ENCODE peak calls at places on chromosome 7, in five cellular contexts. Z is AG09309, E is AG09319, S is HCT116, W is A549. P is an unnamed sample.

GRCh38 chr7:590731-591551 is 71.3 kb upstream of the PDGFA start:
- DNase-seq in Z (no peak), E (no peak), S (no peak), W (no peak), P (no peak)

GRCh38 chr7:158808126-158808525 is 21.2 kb downstream of the ESYT2 start:
- DNase-seq in Z (no peak), E (no peak), S (no peak), W (no peak), P (no peak)

GRCh38 chr7:74271742-74272141 is 17.5 kb upstream of the CLIP2 start:
- DNase-seq in Z (no peak), E (no peak), S (no peak), W (no peak), P (no peak)

GRCh38 chr7:116169060-116169459 is 41.3 kb upstream of the TES start:
- DNase-seq in Z (no peak), E (no peak), S (no peak), W (peak; percentile 15), P (peak; percentile 16)

GRCh38 chr7:152081088-152081487 is 55.6 kb downstream of the GALNT11 start:
- DNase-seq in Z (peak; percentile 5), E (no peak), S (no peak), W (no peak), P (peak; percentile 4)

GRCh38 chr7:84829719-84830118 is 357.1 kb downstream of the SEMA3D start:
- DNase-seq in Z (no peak), E (no peak), S (no peak), W (no peak), P (no peak)

GRCh38 chr7:96199421-96199820 is 122.5 kb downstream of the SLC25A13 start:
- DNase-seq in Z (no peak), E (no peak), S (no peak), W (no peak), P (no peak)

GRCh38 chr7:106767498-106768323 is 97.4 kb upstream of the PIK3CG start:
- DNase-seq in Z (no peak), E (peak; percentile 32), S (no peak), W (no peak), P (no peak)

GRCh38 chr7:45073843-45074737 is 14.7 kb downstream of the NACAD start:
- DNase-seq in Z (no peak), E (no peak), S (no peak), W (no peak), P (peak; percentile 42)

GRCh38 chr7:142598297-142598696 is 151.0 kb upstream of the PRSS1 start:
- DNase-seq in Z (no peak), E (no peak), S (no peak), W (no peak), P (no peak)

GRCh38 chr7:100374601-100375000 is 1.3 kb downstream of the PILRA start:
- DNase-seq in Z (no peak), E (no peak), S (no peak), W (no peak), P (no peak)

GRCh38 chr7:100371561-100372171 is 1.6 kb upstream of the PILRA start:
- DNase-seq in Z (no peak), E (no peak), S (no peak), W (no peak), P (no peak)

GRCh38 chr7:100372256-100372655 is 1.0 kb upstream of the PILRA start:
- DNase-seq in Z (peak; percentile 17), E (peak; percentile 8), S (no peak), W (no peak), P (no peak)

GRCh38 chr7:100372694-100373093 is 593 bp upstream of the PILRA start:
- DNase-seq in Z (no peak), E (no peak), S (no peak), W (no peak), P (no peak)

GRCh38 chr7:100373261-100373831 is at the start of gene PILRA:
- DNase-seq in Z (no peak), E (no peak), S (no peak), W (no peak), P (no peak)
- TF ChIP-seq CTCF in Z (no peak), E (no peak), S (no peak), W (no peak), P (no peak)

GRCh38 chr7:100719523-100720319 is 547 bp upstream of the EPO start:
- DNase-seq in Z (peak; percentile 31), E (no peak), S (no peak), W (no peak), P (no peak)
- TF ChIP-seq CTCF in Z (peak; percentile 82), E (peak; percentile 66), S (no peak), W (peak; percentile 55), P (no peak)

GRCh38 chr7:78769551-78770101 is 683.8 kb downstream of the MAGI2 start:
- DNase-seq in Z (no peak), E (no peak), S (no peak), W (no peak), P (no peak)

GRCh38 chr7:78770422-78771410 is 682.8 kb downstream of the MAGI2 start:
- DNase-seq in Z (no peak), E (no peak), S (no peak), W (no peak), P (no peak)

GRCh38 chr7:78765985-78766729 is 687.3 kb downstream of the MAGI2 start:
- DNase-seq in Z (no peak), E (no peak), S (no peak), W (no peak), P (no peak)

GRCh38 chr7:78764571-78764970 is 688.9 kb downstream of the MAGI2 start:
- DNase-seq in Z (no peak), E (no peak), S (no peak), W (no peak), P (no peak)

DNA sequence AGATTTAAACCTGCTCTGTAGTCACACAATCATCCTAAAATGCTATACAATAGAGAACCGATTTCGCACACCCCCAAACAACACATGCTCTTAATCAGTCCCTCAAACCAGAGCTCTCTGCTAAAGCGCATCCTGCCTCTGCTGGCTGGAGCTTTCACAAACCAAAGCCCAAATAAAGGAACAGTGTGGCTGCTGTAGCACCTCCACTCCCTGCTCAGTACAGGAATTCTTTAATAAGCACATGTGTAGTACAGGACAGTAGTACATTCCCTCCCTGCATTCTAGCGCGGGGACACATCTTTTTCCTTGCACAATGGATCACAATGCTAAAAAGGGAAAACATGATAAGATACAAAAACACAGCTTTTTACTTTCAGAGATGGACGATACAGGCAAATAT is 684.6 kb downstream of the MAGI2 start:
- DNase-seq in Z (no peak), E (no peak), S (no peak), W (no peak), P (no peak)
- TF ChIP-seq CTCF in Z (no peak), E (peak; percentile 4), S (no peak), W (no peak), P (no peak)

DNA sequence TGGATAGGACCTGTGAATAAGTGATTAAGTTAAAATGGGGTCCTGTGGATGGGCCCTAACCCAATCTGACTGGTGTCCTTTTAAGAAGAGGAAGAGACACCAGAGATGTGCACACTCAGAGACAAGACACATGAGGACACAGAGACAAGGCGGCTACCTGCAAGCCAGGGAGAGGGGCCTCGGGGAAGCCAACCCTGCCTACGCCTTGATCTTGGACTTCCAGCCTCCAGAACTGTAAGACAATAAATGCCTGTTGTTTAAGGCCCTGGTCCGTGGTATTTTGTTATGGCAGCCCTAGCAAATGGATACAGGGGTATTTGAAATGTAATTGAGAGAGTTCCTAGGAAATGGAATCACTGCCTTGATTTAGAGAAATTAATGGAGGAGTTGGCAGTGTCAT is 225.3 kb downstream of the SKAP2 start:
- DNase-seq in Z (no peak), E (no peak), S (no peak), W (no peak), P (no peak)
- TF ChIP-seq CTCF in Z (no peak), E (no peak), S (no peak), W (no peak), P (no peak)

GRCh38 chr7:32947420-32947983 is 9.7 kb upstream of the FKBP9 start:
- DNase-seq in Z (no peak), E (no peak), S (no peak), W (no peak), P (no peak)

GRCh38 chr7:32941181-32941995 is 15.9 kb upstream of the FKBP9 start:
- DNase-seq in Z (no peak), E (no peak), S (no peak), W (no peak), P (peak; percentile 20)

GRCh38 chr7:32941996-32942782 is 15.1 kb upstream of the FKBP9 start:
- DNase-seq in Z (no peak), E (no peak), S (no peak), W (peak; percentile 32), P (peak; percentile 69)

GRCh38 chr7:32943654-32944030 is 13.6 kb upstream of the FKBP9 start:
- DNase-seq in Z (no peak), E (no peak), S (no peak), W (no peak), P (no peak)

DNA sequence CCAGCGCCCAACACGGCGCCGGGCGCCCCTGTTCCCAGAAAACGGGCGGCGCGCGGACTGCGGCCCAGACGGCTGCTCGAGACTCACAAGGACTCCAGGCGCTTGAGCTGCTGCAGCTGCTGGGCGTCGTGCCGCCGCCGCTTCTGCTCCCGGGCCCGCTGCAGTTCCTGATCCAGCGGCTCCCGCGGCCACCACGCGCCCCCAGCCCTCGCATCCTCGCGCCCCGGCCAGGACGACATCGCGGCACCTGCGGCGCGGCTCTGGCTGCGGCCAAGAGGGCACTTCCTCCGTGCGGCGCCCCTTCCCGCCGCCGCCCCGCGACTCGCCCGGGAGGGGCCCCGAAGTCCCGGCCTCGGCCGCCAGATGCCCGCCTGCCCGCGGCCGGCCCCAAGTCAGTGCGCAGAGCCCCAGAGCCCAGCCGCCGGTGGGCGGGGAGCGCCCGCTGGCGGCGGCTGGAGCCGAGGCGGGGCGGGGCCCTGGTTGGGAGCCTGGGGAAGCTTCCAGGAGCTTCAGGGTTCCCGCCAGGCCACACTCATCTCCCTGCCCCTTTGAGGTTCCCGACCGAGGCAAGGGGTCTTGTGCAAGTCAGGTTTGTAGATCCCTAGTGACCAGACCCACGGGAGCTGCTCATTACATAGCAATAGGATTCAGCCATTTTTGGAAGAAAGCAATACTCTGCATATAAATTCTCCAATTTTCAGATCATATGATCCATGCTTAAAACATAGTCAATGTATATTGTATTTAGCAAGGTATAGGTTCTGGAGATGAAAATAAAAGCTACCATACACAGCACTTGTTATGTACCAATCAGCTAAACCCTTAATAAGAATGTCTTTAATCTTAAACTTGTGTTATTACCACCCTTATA is 14.2 kb upstream of the FKBP9 start:
- DNase-seq in Z (no peak), E (peak; percentile 44), S (peak; percentile 50), W (peak; percentile 89), P (peak; percentile 94)
- TF ChIP-seq CTCF in Z (peak; percentile 39), E (peak; percentile 49), S (peak; percentile 33), W (peak; percentile 74), P (peak; percentile 68)

GRCh38 chr7:47988496-47989386 is 9.3 kb upstream of the HUS1 start:
- DNase-seq in Z (no peak), E (no peak), S (no peak), W (peak; percentile 40), P (peak; percentile 42)
- TF ChIP-seq CTCF in Z (peak; percentile 52), E (peak; percentile 25), S (no peak), W (peak; percentile 33), P (peak; percentile 72)

GRCh38 chr7:83429493-83429892 is 219.4 kb downstream of the SEMA3E start:
- DNase-seq in Z (no peak), E (no peak), S (no peak), W (no peak), P (no peak)
- TF ChIP-seq CTCF in Z (no peak), E (no peak), S (no peak), W (no peak), P (no peak)

P was measured in Calu3.